ENCODE peak calls at places on chromosome 11, in eight cellular contexts. U, B, I, P, Z, L, V and M are unnamed samples.

GRCh38 chr11:131043251-131043650 is 127.0 kb upstream of the SNX19 start:
- DNase-seq in U (no peak), B (no peak), I (no peak), P (no peak), Z (no peak), L (no peak), V (no peak), M (no peak)

GRCh38 chr11:2788751-2789140 is 89.0 kb upstream of the KCNQ1OT1 start:
- DNase-seq in U (no peak), B (no peak), I (no peak), P (no peak), Z (no peak), L (no peak), V (no peak), M (no peak)

GRCh38 chr11:102733232-102733875 is 8.6 kb upstream of the MMP8 start:
- DNase-seq in U (peak; percentile 70), B (peak; percentile 11), I (peak; percentile 82), P (peak; percentile 62), Z (peak; percentile 71), L (peak; percentile 23), V (peak; percentile 4), M (peak; percentile 85)

GRCh38 chr11:64275841-64276240 is 8.6 kb downstream of the BAD start:
- DNase-seq in U (no peak), B (no peak), I (no peak), P (no peak), Z (no peak), L (no peak), V (no peak), M (no peak)

GRCh38 chr11:66328307-66329144 is 7.7 kb downstream of the RIN1 start:
- DNase-seq in U (peak; percentile 91), B (peak; percentile 63), I (peak; percentile 95), P (peak; percentile 87), Z (peak; percentile 88), L (no peak), V (peak; percentile 83), M (peak; percentile 94)

GRCh38 chr11:70808686-70809375 is 410.5 kb downstream of the CTTN start:
- DNase-seq in U (no peak), B (no peak), I (no peak), P (no peak), Z (no peak), L (no peak), V (no peak), M (no peak)

GRCh38 chr11:120547871-120548681 is 36.5 kb downstream of the GRIK4 start:
- DNase-seq in U (peak; percentile 68), B (peak; percentile 68), I (peak; percentile 81), P (no peak), Z (peak; percentile 53), L (peak; percentile 91), V (no peak), M (peak; percentile 94)

GRCh38 chr11:46603704-46604308 is 10.0 kb upstream of the AMBRA1 start:
- DNase-seq in U (no peak), B (no peak), I (no peak), P (no peak), Z (no peak), L (no peak), V (no peak), M (no peak)

GRCh38 chr11:119323532-119324033 is 6.7 kb upstream of the MCAM start:
- DNase-seq in U (peak; percentile 79), B (peak; percentile 23), I (peak; percentile 85), P (peak; percentile 87), Z (peak; percentile 69), L (peak; percentile 50), V (peak; percentile 80), M (peak; percentile 59)